ENCODE peak calls at places on chromosomes 12 and 14, in seven cellular contexts. One of them, this sample, is unnamed.

GRCh38 chr14:69839017-69839416 is 40.2 kb upstream of the SMOC1 start:
- DNase-seq in HS-5: no peak
- DNase-seq in RWPE1: no peak
- DNase-seq in HTR-8/SVneo: no peak
- DNase-seq in ELF-1: no peak
- DNase-seq in stimulated activated CD4-positive, alpha-beta T cell treated with anti-CD3 and anti-CD28 coated beads, Interleukin-4, amount 100 ng/mL, for 1 hour: no peak
- DNase-seq in psoas muscle: no peak
- DNase-seq in this sample: no peak

GRCh38 chr12:21818627-21819026 is 44.1 kb upstream of the KCNJ8 start:
- DNase-seq in HS-5: no peak
- DNase-seq in RWPE1: peak; percentile 4
- DNase-seq in HTR-8/SVneo: no peak
- DNase-seq in ELF-1: no peak
- DNase-seq in stimulated activated CD4-positive, alpha-beta T cell treated with anti-CD3 and anti-CD28 coated beads, Interleukin-4, amount 100 ng/mL, for 1 hour: no peak
- DNase-seq in psoas muscle: no peak
- DNase-seq in this sample: no peak

GRCh38 chr14:58805605-58806358 is 168.0 kb downstream of the DACT1 start:
- DNase-seq in HS-5: no peak
- DNase-seq in RWPE1: no peak
- DNase-seq in HTR-8/SVneo: no peak
- DNase-seq in ELF-1: no peak
- DNase-seq in stimulated activated CD4-positive, alpha-beta T cell treated with anti-CD3 and anti-CD28 coated beads, Interleukin-4, amount 100 ng/mL, for 1 hour: no peak
- DNase-seq in psoas muscle: no peak
- DNase-seq in this sample: no peak

GRCh38 chr14:72962829-72963312 is 36.6 kb downstream of the DCAF4 start:
- DNase-seq in HS-5: peak; percentile 76
- DNase-seq in RWPE1: peak; percentile 84
- DNase-seq in HTR-8/SVneo: peak; percentile 48
- DNase-seq in ELF-1: peak; percentile 52
- DNase-seq in stimulated activated CD4-positive, alpha-beta T cell treated with anti-CD3 and anti-CD28 coated beads, Interleukin-4, amount 100 ng/mL, for 1 hour: no peak
- DNase-seq in psoas muscle: no peak
- DNase-seq in this sample: no peak

GRCh38 chr12:111194703-111195051 is 174.2 kb downstream of the PHETA1 start:
- DNase-seq in HS-5: no peak
- DNase-seq in RWPE1: no peak
- DNase-seq in HTR-8/SVneo: no peak
- DNase-seq in ELF-1: no peak
- DNase-seq in stimulated activated CD4-positive, alpha-beta T cell treated with anti-CD3 and anti-CD28 coated beads, Interleukin-4, amount 100 ng/mL, for 1 hour: no peak
- DNase-seq in psoas muscle: no peak
- DNase-seq in this sample: no peak

GRCh38 chr14:35247777-35248475 is 44.3 kb upstream of the PSMA6 start:
- DNase-seq in HS-5: no peak
- DNase-seq in RWPE1: no peak
- DNase-seq in HTR-8/SVneo: no peak
- DNase-seq in ELF-1: no peak
- DNase-seq in stimulated activated CD4-positive, alpha-beta T cell treated with anti-CD3 and anti-CD28 coated beads, Interleukin-4, amount 100 ng/mL, for 1 hour: no peak
- DNase-seq in psoas muscle: no peak
- DNase-seq in this sample: no peak

GRCh38 chr12:6391013-6391412 is 7.1 kb downstream of the LTBR start:
- DNase-seq in HS-5: no peak
- DNase-seq in RWPE1: no peak
- DNase-seq in HTR-8/SVneo: no peak
- DNase-seq in ELF-1: no peak
- DNase-seq in stimulated activated CD4-positive, alpha-beta T cell treated with anti-CD3 and anti-CD28 coated beads, Interleukin-4, amount 100 ng/mL, for 1 hour: no peak
- DNase-seq in psoas muscle: no peak
- DNase-seq in this sample: no peak

GRCh38 chr14:32593290-32593942 is 264.3 kb downstream of the AKAP6 start:
- DNase-seq in HS-5: peak; percentile 74
- DNase-seq in RWPE1: no peak
- DNase-seq in HTR-8/SVneo: peak; percentile 10
- DNase-seq in ELF-1: no peak
- DNase-seq in stimulated activated CD4-positive, alpha-beta T cell treated with anti-CD3 and anti-CD28 coated beads, Interleukin-4, amount 100 ng/mL, for 1 hour: no peak
- DNase-seq in psoas muscle: no peak
- DNase-seq in this sample: no peak